ENCODE peak calls at places on chromosomes 6 and 20, in ten cellular contexts. C is lung; E is gastrocnemius medialis; H is hepatocyte; B is upper lobe of left lung; I is mucosa of descending colon; U is tibial artery; O is CD4-positive, CD25-positive, alpha-beta regulatory T cell; Q is heart right ventricle; X is ovary. P is an unnamed sample.

GRCh38 chr6:31718294-31718693 is 3.1 kb downstream of the LY6G6D start:
- DNase-seq in C (peak; percentile 68), E (no peak), H (no peak), B (peak; percentile 65), I (peak; percentile 79), U (no peak), O (no peak), Q (no peak), X (no peak), P (no peak)

GRCh38 chr20:25461766-25462165 is 54.3 kb downstream of the GINS1 start:
- DNase-seq in C (no peak), E (no peak), H (no peak), B (no peak), I (peak; percentile 23), U (no peak), O (no peak), Q (peak; percentile 29), X (no peak), P (no peak)

GRCh38 chr6:107632757-107633156 is 142.8 kb downstream of the SOBP start:
- DNase-seq in C (no peak), E (no peak), H (no peak), B (no peak), I (no peak), U (no peak), O (no peak), Q (no peak), X (no peak), P (no peak)

GRCh38 chr6:98847767-98848538 is 13.6 kb downstream of the POU3F2 start:
- DNase-seq in C (no peak), E (no peak), H (peak; percentile 40), B (no peak), I (no peak), U (peak; percentile 62), O (no peak), Q (no peak), X (no peak), P (no peak)

GRCh38 chr20:34269996-34270627 is 28.9 kb downstream of the ASIP start:
- DNase-seq in C (no peak), E (peak; percentile 55), H (no peak), B (peak; percentile 22), I (no peak), U (no peak), O (no peak), Q (no peak), X (no peak), P (no peak)

GRCh38 chr6:15364401-15365037 is 118.7 kb downstream of the JARID2 start:
- DNase-seq in C (no peak), E (no peak), H (no peak), B (no peak), I (no peak), U (no peak), O (no peak), Q (no peak), X (no peak), P (no peak)

GRCh38 chr6:3624268-3625136 is 127.0 kb downstream of the PXDC1 start:
- DNase-seq in C (no peak), E (no peak), H (no peak), B (no peak), I (no peak), U (no peak), O (no peak), Q (no peak), X (no peak), P (peak; percentile 56)

GRCh38 chr6:27650620-27651370 is 177.9 kb upstream of the ZNF184 start:
- DNase-seq in C (no peak), E (no peak), H (peak; percentile 86), B (no peak), I (peak; percentile 26), U (no peak), O (no peak), Q (no peak), X (no peak), P (no peak)

GRCh38 chr6:3380344-3381232 is 76.3 kb downstream of the SLC22A23 start:
- DNase-seq in C (peak; percentile 59), E (no peak), H (peak; percentile 54), B (peak; percentile 85), I (peak; percentile 64), U (no peak), O (no peak), Q (no peak), X (no peak), P (no peak)

GRCh38 chr20:17262786-17263185 is 35.9 kb downstream of the PCSK2 start:
- DNase-seq in C (no peak), E (no peak), H (no peak), B (no peak), I (no peak), U (no peak), O (no peak), Q (no peak), X (no peak), P (no peak)

GRCh38 chr6:82419088-82419720 is 55.6 kb downstream of the TPBG start:
- DNase-seq in C (no peak), E (no peak), H (no peak), B (no peak), I (no peak), U (no peak), O (no peak), Q (no peak), X (no peak), P (no peak)

GRCh38 chr6:33622456-33623431 is 1.6 kb downstream of the ITPR3 start:
- DNase-seq in C (peak; percentile 50), E (peak; percentile 34), H (peak; percentile 58), B (peak; percentile 77), I (peak; percentile 41), U (peak; percentile 70), O (no peak), Q (no peak), X (no peak), P (no peak)

GRCh38 chr20:29497261-29497671 is 1760.2 kb upstream of the DEFB115 start:
- DNase-seq in C (no peak), E (no peak), H (no peak), B (peak; percentile 20), I (peak; percentile 27), U (peak; percentile 62), O (peak; percentile 4), Q (peak; percentile 53), X (peak; percentile 21), P (no peak)

GRCh38 chr6:119096683-119097310 is 18.3 kb upstream of the FAM184A start:
- DNase-seq in C (peak; percentile 41), E (peak; percentile 73), H (peak; percentile 44), B (peak; percentile 30), I (peak; percentile 38), U (peak; percentile 84), O (no peak), Q (peak; percentile 86), X (peak; percentile 90), P (peak; percentile 93)

GRCh38 chr6:106163966-106164877 is 78.1 kb downstream of the PRDM1 start:
- DNase-seq in C (peak; percentile 40), E (peak; percentile 38), H (peak; percentile 37), B (peak; percentile 49), I (peak; percentile 44), U (no peak), O (peak; percentile 11), Q (no peak), X (no peak), P (no peak)

DNA sequence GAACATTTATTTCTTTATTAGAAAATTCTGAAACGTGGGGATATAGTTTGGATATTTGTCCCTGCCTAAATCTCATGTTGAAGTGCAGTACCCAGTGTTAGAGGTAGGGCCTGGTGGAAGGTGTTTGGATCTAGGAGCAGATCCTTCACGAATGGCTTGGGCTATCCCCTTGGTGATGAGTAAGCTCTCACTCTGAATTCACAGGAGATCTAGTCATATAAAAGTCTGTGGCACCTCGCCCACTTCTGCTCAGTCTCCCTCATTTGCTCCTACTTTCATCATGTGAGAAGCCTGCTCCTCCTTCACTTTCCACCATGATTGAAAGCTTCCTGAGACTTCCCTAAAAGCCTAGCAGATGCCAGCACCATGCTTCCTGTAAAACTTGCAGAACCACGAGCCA is 96.8 kb upstream of the GJE1 start:
- DNase-seq in C (no peak), E (no peak), H (no peak), B (no peak), I (no peak), U (no peak), O (no peak), Q (no peak), X (no peak), P (no peak)
- H3K36me3 ChIP-seq in C (no peaks in the 10 kb centered on the region), E (no peaks in the 10 kb centered on the region), H (no peaks in the 10 kb centered on the region), B (no peaks in the 10 kb centered on the region), I (no peaks in the 10 kb centered on the region), U (no peaks in the 10 kb centered on the region), O (no peaks in the 10 kb centered on the region), Q (no peaks in the 10 kb centered on the region), X (no peaks in the 10 kb centered on the region), P (no peaks in the 10 kb centered on the region)

GRCh38 chr6:87066449-87067288 is 28.2 kb downstream of the CGA start:
- DNase-seq in C (no peak), E (no peak), H (peak; percentile 68), B (no peak), I (peak; percentile 68), U (no peak), O (peak; percentile 23), Q (peak; percentile 40), X (peak; percentile 56), P (no peak)
- H3K4me3 ChIP-seq in C (no peak overlapping the region), E (no peak overlapping the region), H (no peak overlapping the region), B (no peak overlapping the region), I (no peak overlapping the region), U (no peak overlapping the region), O (peak overlapping the region; percentile 64), Q (no peak overlapping the region), X (no peak overlapping the region), P (no peak overlapping the region)

GRCh38 chr6:161740486-161740885 is 466.6 kb upstream of the AGPAT4 start:
- DNase-seq in C (no peak), E (no peak), H (no peak), B (no peak), I (no peak), U (no peak), O (no peak), Q (no peak), X (no peak), P (no peak)

GRCh38 chr6:161745594-161745993 is 471.7 kb upstream of the AGPAT4 start:
- DNase-seq in C (no peak), E (no peak), H (no peak), B (no peak), I (no peak), U (no peak), O (no peak), Q (no peak), X (no peak), P (no peak)

GRCh38 chr6:161744211-161745067 is 470.6 kb upstream of the AGPAT4 start:
- DNase-seq in C (no peak), E (no peak), H (no peak), B (no peak), I (no peak), U (no peak), O (no peak), Q (no peak), X (no peak), P (no peak)

GRCh38 chr6:161745128-161745527 is 471.3 kb upstream of the AGPAT4 start:
- DNase-seq in C (no peak), E (no peak), H (no peak), B (no peak), I (no peak), U (no peak), O (no peak), Q (no peak), X (no peak), P (no peak)

GRCh38 chr6:161743526-161744196 is 469.8 kb upstream of the AGPAT4 start:
- DNase-seq in C (no peak), E (no peak), H (no peak), B (no peak), I (no peak), U (no peak), O (no peak), Q (no peak), X (no peak), P (no peak)
- H3K36me3 ChIP-seq in C (no peaks in the 10 kb centered on the region), E (no peaks in the 10 kb centered on the region), H (no peaks in the 10 kb centered on the region), B (no peaks in the 10 kb centered on the region), I (no peaks in the 10 kb centered on the region), U (no peaks in the 10 kb centered on the region), O (no peaks in the 10 kb centered on the region), Q (no peaks in the 10 kb centered on the region), X (no peaks in the 10 kb centered on the region), P (no peaks in the 10 kb centered on the region)

GRCh38 chr6:111602481-111603404 is 2.9 kb downstream of the TRAF3IP2 start:
- DNase-seq in C (no peak), E (peak; percentile 92), H (peak; percentile 62), B (peak; percentile 37), I (peak; percentile 42), U (peak; percentile 89), O (no peak), Q (peak; percentile 71), X (peak; percentile 50), P (no peak)
- H3K4me3 ChIP-seq in C (no peak overlapping the region), E (peak overlapping the region; percentile 49), H (no peak overlapping the region), B (peak overlapping the region; percentile 54), I (no peak overlapping the region), U (peak overlapping the region; percentile 0), O (no peak overlapping the region), Q (no peak overlapping the region), X (no peak overlapping the region), P (peak overlapping the region; percentile 24)